ENCODE peak calls at places on chromosomes 1 and 21, in seven cellular contexts. One of them, this sample, is unnamed.
A peak's percentile ranks its signal among the peaks of the same experiment; 100 is the strongest.

GRCh38 chr1:150410582-150411101 is 46.7 kb downstream of the RPRD2 start:
- DNase-seq in transverse colon: no peak
- DNase-seq in GM12878: no peak
- DNase-seq in A549: peak; percentile 14
- DNase-seq in ovary: no peak
- DNase-seq in right lobe of liver: no peak
- DNase-seq in uterus: no peak
- DNase-seq in this sample: no peak

GRCh38 chr1:116855220-116855619 is 54.5 kb upstream of the PTGFRN start:
- DNase-seq in right lobe of liver: no peak
- DNase-seq in ovary: peak; percentile 37
- DNase-seq in uterus: peak; percentile 37
- DNase-seq in A549: no peak
- DNase-seq in transverse colon: peak; percentile 20
- DNase-seq in GM12878: no peak
- DNase-seq in this sample: no peak

GRCh38 chr21:28480091-28480869 is 512.4 kb downstream of the LTN1 start:
- DNase-seq in right lobe of liver: no peak
- DNase-seq in transverse colon: no peak
- DNase-seq in GM12878: no peak
- DNase-seq in uterus: no peak
- DNase-seq in ovary: no peak
- DNase-seq in A549: no peak
- DNase-seq in this sample: no peak

GRCh38 chr1:205590457-205590768 is 41.4 kb downstream of the ELK4 start:
- DNase-seq in GM12878: no peak
- DNase-seq in uterus: peak; percentile 3
- DNase-seq in right lobe of liver: peak; percentile 19
- DNase-seq in transverse colon: no peak
- DNase-seq in ovary: no peak
- DNase-seq in A549: no peak
- DNase-seq in this sample: no peak

GRCh38 chr1:241821363-241821762 is 26.6 kb upstream of the EXO1 start:
- DNase-seq in uterus: no peak
- DNase-seq in GM12878: no peak
- DNase-seq in A549: no peak
- DNase-seq in transverse colon: no peak
- DNase-seq in right lobe of liver: no peak
- DNase-seq in ovary: no peak
- DNase-seq in this sample: no peak

GRCh38 chr1:23169727-23170335 is 1.2 kb upstream of the LUZP1 start:
- DNase-seq in A549: peak; percentile 43
- DNase-seq in uterus: peak; percentile 69
- DNase-seq in ovary: peak; percentile 66
- DNase-seq in GM12878: no peak
- DNase-seq in transverse colon: peak; percentile 64
- DNase-seq in right lobe of liver: no peak
- DNase-seq in this sample: peak; percentile 22

GRCh38 chr21:28936036-28936435 is 56.6 kb downstream of the LTN1 start:
- DNase-seq in transverse colon: no peak
- DNase-seq in A549: no peak
- DNase-seq in ovary: no peak
- DNase-seq in uterus: no peak
- DNase-seq in right lobe of liver: no peak
- DNase-seq in GM12878: no peak
- DNase-seq in this sample: no peak

GRCh38 chr1:161727343-161727924 is 6.1 kb downstream of the FCRLB start:
- DNase-seq in transverse colon: peak; percentile 15
- DNase-seq in uterus: no peak
- DNase-seq in A549: no peak
- DNase-seq in ovary: no peak
- DNase-seq in GM12878: no peak
- DNase-seq in right lobe of liver: no peak
- DNase-seq in this sample: no peak

GRCh38 chr21:45855248-45855801 is 126.2 kb upstream of the COL6A1 start:
- DNase-seq in A549: no peak
- DNase-seq in ovary: peak; percentile 2
- DNase-seq in GM12878: no peak
- DNase-seq in right lobe of liver: no peak
- DNase-seq in uterus: no peak
- DNase-seq in transverse colon: no peak
- DNase-seq in this sample: no peak

GRCh38 chr1:17944606-17945005 is 163.0 kb upstream of the IGSF21 start:
- DNase-seq in right lobe of liver: no peak
- DNase-seq in transverse colon: no peak
- DNase-seq in A549: no peak
- DNase-seq in ovary: no peak
- DNase-seq in GM12878: no peak
- DNase-seq in uterus: no peak
- DNase-seq in this sample: no peak

GRCh38 chr21:33848252-33848953 is 67.2 kb downstream of the ATP5PO start:
- DNase-seq in uterus: no peak
- DNase-seq in transverse colon: peak; percentile 22
- DNase-seq in GM12878: no peak
- DNase-seq in A549: no peak
- DNase-seq in right lobe of liver: no peak
- DNase-seq in ovary: no peak
- DNase-seq in this sample: no peak

GRCh38 chr1:170705981-170706380 is 42.0 kb downstream of the PRRX1 start:
- DNase-seq in right lobe of liver: no peak
- DNase-seq in uterus: no peak
- DNase-seq in transverse colon: no peak
- DNase-seq in A549: no peak
- DNase-seq in GM12878: no peak
- DNase-seq in ovary: no peak
- DNase-seq in this sample: no peak

GRCh38 chr1:185045793-185046441 is 559 bp downstream of the RNF2 start:
- DNase-seq in right lobe of liver: peak; percentile 49
- DNase-seq in GM12878: no peak
- DNase-seq in transverse colon: peak; percentile 20
- DNase-seq in uterus: peak; percentile 30
- DNase-seq in A549: peak; percentile 26
- DNase-seq in ovary: peak; percentile 30
- DNase-seq in this sample: no peak

DNA sequence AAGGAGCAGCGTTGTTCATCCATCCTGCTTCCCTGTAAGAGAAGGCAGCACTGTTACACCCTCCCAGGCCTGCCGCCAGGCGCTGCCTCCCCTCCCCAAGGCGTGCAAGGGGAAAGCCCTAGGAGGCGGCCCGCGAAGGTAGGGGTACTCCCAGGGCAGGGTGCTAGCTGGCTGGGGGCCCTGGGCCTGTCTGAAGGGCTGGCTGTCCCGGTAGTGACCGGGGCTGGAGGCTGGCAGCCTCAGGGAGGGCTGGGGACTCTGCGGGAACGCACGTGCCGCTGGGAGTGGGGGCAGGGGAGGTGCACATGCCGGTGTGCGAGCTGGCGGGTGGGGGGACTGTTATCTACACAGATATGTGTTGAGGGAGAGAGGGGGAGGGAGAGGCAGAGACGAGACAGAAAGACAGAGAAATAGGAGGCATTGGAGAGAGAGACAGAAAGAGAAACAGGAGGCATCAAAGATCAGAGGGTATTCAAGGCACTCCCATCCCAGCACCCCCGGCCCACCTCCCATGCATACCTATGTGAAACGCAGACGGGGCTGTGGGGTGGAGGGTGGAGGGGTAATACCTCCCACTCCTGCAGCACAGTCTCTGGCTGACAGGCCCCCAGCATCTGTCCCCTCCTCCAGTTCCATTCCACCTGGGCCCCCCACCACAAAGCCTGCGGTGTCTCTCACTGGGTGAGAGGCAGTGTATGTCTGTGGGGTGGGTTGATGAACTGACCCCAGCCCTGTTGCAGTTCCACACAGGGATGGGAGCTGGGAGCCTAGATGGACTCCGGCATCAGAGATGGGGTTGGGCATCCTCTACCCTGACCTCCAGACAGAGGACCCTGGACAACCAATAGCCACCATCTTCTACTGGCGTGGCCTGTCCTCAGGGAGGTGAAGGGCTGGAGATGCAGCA is 49.9 kb downstream of the RAP1GAP start:
- DNase-seq in A549: no peak
- DNase-seq in GM12878: no peak
- DNase-seq in transverse colon: no peak
- DNase-seq in uterus: no peak
- DNase-seq in right lobe of liver: no peak
- DNase-seq in ovary: no peak
- DNase-seq in this sample: no peak
- TF ChIP-seq POLR2A in A549: no peak
- TF ChIP-seq POLR2A in GM12878: no peak
- TF ChIP-seq POLR2A in transverse colon: no peak
- TF ChIP-seq POLR2A in uterus: no peak
- TF ChIP-seq POLR2A in right lobe of liver: no peak
- TF ChIP-seq POLR2A in ovary: no peak
- TF ChIP-seq POLR2A in this sample: no peak

DNA sequence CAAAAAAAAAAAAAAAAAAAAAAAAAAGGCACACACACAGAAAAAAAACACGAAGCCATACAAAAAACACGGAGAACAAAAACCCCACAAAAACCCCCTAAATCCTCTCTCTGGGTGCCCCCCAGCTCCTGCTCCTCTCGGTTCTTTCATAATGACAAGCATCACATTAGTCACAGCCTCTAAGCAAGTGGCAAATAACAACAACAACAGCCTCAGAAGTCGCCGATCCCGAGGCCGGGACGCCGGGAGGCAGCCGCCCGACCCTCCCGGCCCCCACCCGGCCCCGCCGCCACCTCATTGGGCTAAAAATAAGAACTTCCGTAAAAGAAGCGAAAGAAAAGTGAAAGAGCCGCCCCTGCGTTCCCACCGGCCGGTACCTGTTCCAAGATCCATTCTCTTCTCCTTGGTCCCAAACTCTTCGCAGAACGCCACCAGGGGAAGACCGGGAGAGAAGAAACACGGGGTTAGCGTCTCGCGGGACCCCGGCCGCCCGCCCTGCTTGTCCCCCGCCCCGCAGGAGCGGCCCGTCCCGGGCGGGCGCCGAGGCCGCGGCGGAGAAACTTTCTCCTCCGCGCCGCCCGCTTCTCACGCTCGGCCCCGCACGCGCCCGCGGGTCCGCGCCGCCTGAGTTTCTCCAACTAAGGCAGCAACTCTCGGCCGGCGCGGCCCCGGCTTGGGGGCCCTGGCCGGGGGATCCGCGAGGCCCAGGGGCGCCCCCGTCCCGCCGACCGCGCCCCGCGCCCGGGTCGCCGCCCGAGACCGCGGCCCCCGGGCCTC is 102.8 kb downstream of the CASZ1 start:
- DNase-seq in transverse colon: peak; percentile 49
- DNase-seq in right lobe of liver: no peak
- DNase-seq in uterus: no peak
- DNase-seq in GM12878: no peak
- DNase-seq in A549: no peak
- DNase-seq in ovary: no peak
- DNase-seq in this sample: no peak
- TF ChIP-seq POLR2A in transverse colon: no peak
- TF ChIP-seq POLR2A in right lobe of liver: no peak
- TF ChIP-seq POLR2A in uterus: no peak
- TF ChIP-seq POLR2A in GM12878: peak; percentile 31
- TF ChIP-seq POLR2A in A549: no peak
- TF ChIP-seq POLR2A in ovary: no peak
- TF ChIP-seq POLR2A in this sample: no peak

DNA sequence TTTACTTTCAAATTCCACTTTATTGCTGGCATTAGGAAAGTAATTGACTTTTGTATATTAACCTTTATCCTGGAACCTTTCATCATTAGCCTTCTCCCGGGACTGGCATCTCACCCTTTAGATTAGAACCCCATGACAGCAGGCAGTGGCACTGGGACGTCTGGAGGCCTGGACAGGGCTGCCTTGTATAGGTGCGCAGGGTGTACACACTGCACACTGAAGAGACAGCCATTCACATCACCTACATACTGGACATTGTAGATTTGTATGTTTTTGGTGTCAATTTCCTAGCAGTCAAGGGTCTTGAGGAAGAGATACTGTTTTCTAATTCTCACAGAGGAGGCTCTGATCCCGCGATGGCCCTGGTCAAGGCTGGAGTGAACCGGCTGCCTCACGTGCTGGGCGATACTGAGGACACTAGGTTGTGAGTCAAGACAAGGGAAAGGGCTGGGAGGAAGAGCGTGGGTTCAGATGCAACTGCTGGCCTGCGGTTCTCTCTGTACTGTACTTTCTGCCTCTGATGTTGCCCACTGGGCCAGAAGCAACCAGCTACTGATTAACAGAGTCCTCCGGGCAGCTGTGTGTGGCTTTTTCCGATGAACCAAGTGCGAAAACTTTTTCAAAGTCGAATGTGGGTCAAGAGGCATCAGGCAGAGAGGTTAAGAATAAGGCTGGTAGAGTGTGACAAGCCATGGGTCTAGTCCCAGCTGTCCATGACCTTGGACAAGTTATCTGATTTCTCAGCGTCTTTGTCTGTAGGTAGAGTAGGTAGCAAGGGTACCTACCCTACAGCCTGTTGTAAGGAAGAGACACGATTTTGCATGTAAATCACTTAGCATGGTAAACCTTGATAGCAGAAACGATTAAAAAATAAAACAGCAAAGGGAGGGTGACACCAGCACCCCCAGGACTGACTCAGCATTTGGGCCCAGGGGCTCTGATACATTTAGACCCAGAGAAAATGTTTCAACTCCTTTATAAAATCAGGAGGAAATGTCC is 38.2 kb upstream of the SLC25A33 start:
- DNase-seq in uterus: no peak
- DNase-seq in ovary: no peak
- DNase-seq in right lobe of liver: peak; percentile 67
- DNase-seq in GM12878: no peak
- DNase-seq in transverse colon: no peak
- DNase-seq in A549: no peak
- DNase-seq in this sample: no peak
- TF ChIP-seq POLR2A in uterus: no peak
- TF ChIP-seq POLR2A in ovary: no peak
- TF ChIP-seq POLR2A in right lobe of liver: peak; percentile 38
- TF ChIP-seq POLR2A in GM12878: no peak
- TF ChIP-seq POLR2A in transverse colon: no peak
- TF ChIP-seq POLR2A in A549: no peak
- TF ChIP-seq POLR2A in this sample: no peak

DNA sequence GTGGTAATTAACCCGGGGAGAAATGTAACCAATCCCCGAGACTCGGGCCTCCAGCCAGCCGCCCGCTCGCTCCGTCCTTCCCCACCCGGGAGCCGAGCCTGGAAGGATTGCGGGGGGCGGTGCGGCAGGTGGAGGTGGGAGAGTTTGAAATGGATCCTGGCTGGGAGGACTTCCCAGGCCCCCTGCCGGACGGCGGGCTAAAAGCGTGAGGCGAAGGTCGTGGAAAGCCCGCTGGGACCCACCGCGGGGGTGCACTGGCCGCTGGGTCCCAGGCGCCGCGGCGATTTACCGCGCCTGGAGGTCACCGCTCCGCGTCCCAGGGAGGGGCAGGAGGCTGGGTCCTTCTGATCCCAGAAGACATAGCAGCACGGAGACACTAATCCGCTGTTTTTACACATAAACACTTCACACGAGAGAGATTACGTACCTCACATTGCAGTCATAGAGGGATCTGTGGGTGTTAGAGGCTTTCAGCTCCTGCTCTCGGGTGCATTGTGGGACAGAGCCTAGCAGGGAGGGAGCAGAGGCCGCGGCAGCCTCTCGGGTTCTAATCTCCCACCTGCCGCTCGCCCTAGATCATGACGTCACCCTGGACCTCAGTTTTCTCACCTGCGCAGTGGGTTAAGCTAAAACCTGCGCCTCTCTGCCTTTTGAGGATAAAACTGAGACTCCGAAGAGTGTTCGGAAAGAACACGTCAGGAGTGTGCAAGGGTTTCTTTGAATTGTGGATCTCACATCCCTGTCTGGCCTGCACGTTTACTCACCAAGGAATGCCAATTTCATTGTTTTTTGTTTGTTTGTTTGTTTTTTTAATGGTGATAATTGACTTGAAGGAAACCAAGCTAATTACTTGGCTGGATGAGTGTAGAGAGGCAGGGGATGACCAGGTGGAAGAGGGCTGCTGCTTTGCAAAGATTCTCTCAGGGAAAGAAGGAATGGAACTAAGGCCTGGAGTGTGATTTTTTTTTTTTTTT is 17.1 kb upstream of the TMEM9 start:
- DNase-seq in transverse colon: peak; percentile 45
- DNase-seq in right lobe of liver: peak; percentile 52
- DNase-seq in GM12878: no peak
- DNase-seq in A549: peak; percentile 57
- DNase-seq in ovary: peak; percentile 46
- DNase-seq in uterus: peak; percentile 31
- DNase-seq in this sample: no peak
- TF ChIP-seq POLR2A in transverse colon: peak; percentile 24
- TF ChIP-seq POLR2A in right lobe of liver: peak; percentile 69
- TF ChIP-seq POLR2A in GM12878: no peak
- TF ChIP-seq POLR2A in A549: no peak
- TF ChIP-seq POLR2A in ovary: peak; percentile 13
- TF ChIP-seq POLR2A in uterus: no peak
- TF ChIP-seq POLR2A in this sample: no peak